ENCODE peak calls at places on chromosomes 1 and 21, in nine cellular contexts. K, I, P, L, U, Z, Q, E and C are unnamed samples.

GRCh38 chr21:33127154-33127893 is 57.4 kb downstream of the OLIG1 start:
- DNase-seq in Q (peak; percentile 69), U (peak; percentile 62), P (peak; percentile 55), E (no peak), K (peak; percentile 61), Z (peak; percentile 75), I (peak; percentile 73), L (peak; percentile 73), C (peak; percentile 47)

GRCh38 chr1:74504125-74505065 is 8.0 kb downstream of the LRRC53 start:
- DNase-seq in I (peak; percentile 50), L (peak; percentile 54), E (no peak), Z (peak; percentile 21), Q (peak; percentile 57), K (no peak), U (peak; percentile 60), P (peak; percentile 41), C (no peak)

GRCh38 chr1:34400690-34401089 is 224.0 kb downstream of the C1orf94 start:
- DNase-seq in K (no peak), U (no peak), Q (no peak), I (no peak), P (no peak), E (no peak), Z (no peak), L (no peak), C (no peak)

GRCh38 chr21:28538987-28539622 is 453.6 kb downstream of the LTN1 start:
- DNase-seq in U (no peak), Z (peak; percentile 91), E (no peak), K (no peak), L (no peak), Q (peak; percentile 33), P (no peak), I (no peak), C (no peak)

GRCh38 chr1:173429517-173430477 is 47.3 kb upstream of the PRDX6 start:
- DNase-seq in K (peak; percentile 81), E (peak; percentile 92), P (peak; percentile 77), L (peak; percentile 69), U (peak; percentile 14), Z (peak; percentile 97), I (peak; percentile 75), Q (peak; percentile 86), C (peak; percentile 1)

GRCh38 chr1:147612366-147612765 is 58.0 kb downstream of the ACP6 start:
- DNase-seq in E (no peak), P (no peak), U (no peak), K (no peak), L (no peak), I (no peak), Q (no peak), Z (no peak), C (peak; percentile 95)

GRCh38 chr1:20279507-20279906 is 11.2 kb upstream of the VWA5B1 start:
- DNase-seq in U (no peak), Q (peak; percentile 68), Z (peak; percentile 60), E (no peak), I (no peak), L (no peak), P (peak; percentile 70), K (no peak), C (no peak)

GRCh38 chr21:43827015-43827611 is 37.7 kb downstream of the RRP1 start:
- DNase-seq in I (no peak), P (no peak), E (no peak), U (no peak), K (no peak), L (no peak), Z (peak; percentile 57), Q (peak; percentile 87), C (no peak)

GRCh38 chr1:246001821-246002220 is 505.3 kb downstream of the SMYD3 start:
- DNase-seq in U (no peak), I (no peak), K (no peak), Z (peak; percentile 83), P (peak; percentile 25), Q (no peak), E (no peak), L (no peak), C (no peak)

GRCh38 chr1:983736-984475 is 2.0 kb upstream of the PERM1 start:
- DNase-seq in L (peak; percentile 70), I (peak; percentile 74), U (peak; percentile 70), E (no peak), K (peak; percentile 67), P (no peak), Q (no peak), Z (no peak), C (no peak)

GRCh38 chr1:50978852-50979781 is 9.1 kb downstream of the CDKN2C start:
- DNase-seq in P (peak; percentile 30), L (no peak), Q (peak; percentile 65), U (no peak), K (no peak), I (no peak), E (no peak), Z (peak; percentile 7), C (peak; percentile 96)

GRCh38 chr1:59604191-59604590 is 210.6 kb upstream of the HOOK1 start:
- DNase-seq in U (no peak), E (no peak), P (no peak), Z (no peak), Q (no peak), L (no peak), I (no peak), K (no peak), C (no peak)

GRCh38 chr1:221947731-221948130 is 205.8 kb upstream of the DUSP10 start:
- DNase-seq in U (no peak), L (no peak), K (no peak), P (no peak), Z (no peak), I (no peak), Q (no peak), E (no peak), C (no peak)

GRCh38 chr1:98110674-98111073 is 189.8 kb upstream of the DPYD start:
- DNase-seq in U (no peak), I (no peak), L (no peak), P (no peak), E (no peak), Q (peak; percentile 84), K (no peak), Z (peak; percentile 72), C (no peak)

GRCh38 chr1:191152776-191153175 is 675.1 kb upstream of the BRINP3 start:
- DNase-seq in Q (peak; percentile 3), Z (no peak), L (no peak), P (no peak), K (no peak), I (no peak), U (no peak), E (no peak), C (no peak)

GRCh38 chr1:154325583-154326545 is 539 bp downstream of the ATP8B2 start:
- DNase-seq in K (peak; percentile 57), Z (peak; percentile 89), I (peak; percentile 68), Q (peak; percentile 78), E (peak; percentile 93), P (no peak), L (peak; percentile 56), U (peak; percentile 64), C (no peak)

GRCh38 chr1:19925342-19926070 is 2.1 kb upstream of the PLA2G2E start:
- DNase-seq in L (no peak), K (no peak), Q (peak; percentile 90), P (peak; percentile 95), U (no peak), I (no peak), E (no peak), Z (no peak), C (no peak)